ENCODE peak calls at places on chromosomes 13 and 19, in eight cellular contexts. L is RWPE1, R is heart right ventricle, O is tibial nerve, Q is kidney, N is pancreas, X is esophagus squamous epithelium, B is endodermal cell. T is an unnamed sample.

GRCh38 chr13:23643828-23644419 is 73.7 kb downstream of the TNFRSF19 start:
- DNase-seq in L (no peak), R (no peak), O (no peak), Q (no peak), N (no peak), X (no peak), B (no peak), T (no peak)

GRCh38 chr13:73715910-73716257 is 418.3 kb downstream of the KLF12 start:
- DNase-seq in L (peak), R (no peak), O (no peak), Q (no peak), N (no peak), X (no peak), B (no peak), T (no peak)

GRCh38 chr19:4267101-4267900 is 11.8 kb upstream of the SHD start:
- DNase-seq in L (peak), R (peak), O (peak), Q (peak), N (peak), X (no peak), B (peak), T (peak)

GRCh38 chr19:49396738-49397505 is 8.9 kb downstream of the KASH5 start:
- DNase-seq in L (no peak), R (no peak), O (no peak), Q (no peak), N (no peak), X (no peak), B (no peak), T (no peak)

GRCh38 chr13:48054601-48055000 is 17.1 kb downstream of the NUDT15 start:
- DNase-seq in L (no peak), R (no peak), O (no peak), Q (no peak), N (no peak), X (no peak), B (no peak), T (no peak)

GRCh38 chr19:42053037-42053935 is 16.7 kb downstream of the GRIK5 start:
- DNase-seq in L (peak), R (no peak), O (no peak), Q (no peak), N (no peak), X (no peak), B (no peak), T (no peak)

GRCh38 chr19:56071151-56071550 is 49.9 kb downstream of the ZNF787 start:
- DNase-seq in L (no peak), R (no peak), O (no peak), Q (no peak), N (no peak), X (no peak), B (peak), T (peak)

GRCh38 chr19:15469513-15470297 is 5.4 kb upstream of the RASAL3 start:
- DNase-seq in L (no peak), R (no peak), O (no peak), Q (no peak), N (no peak), X (no peak), B (peak), T (peak)

GRCh38 chr19:52492991-52493470 is 34.4 kb upstream of the ZNF808 start:
- DNase-seq in L (no peak), R (peak), O (no peak), Q (no peak), N (no peak), X (no peak), B (peak), T (no peak)

GRCh38 chr19:4508698-4509097 is 9.6 kb downstream of the PLIN4 start:
- DNase-seq in L (no peak), R (no peak), O (no peak), Q (no peak), N (no peak), X (no peak), B (no peak), T (no peak)

GRCh38 chr19:14467816-14468215 is 7.3 kb downstream of the PTGER1 start:
- DNase-seq in L (no peak), R (no peak), O (no peak), Q (no peak), N (no peak), X (no peak), B (peak), T (no peak)

GRCh38 chr13:64884976-64885375 is 2345.2 kb downstream of the PCDH9 start:
- DNase-seq in L (no peak), R (no peak), O (no peak), Q (no peak), N (no peak), X (no peak), B (no peak), T (no peak)

GRCh38 chr19:17391371-17392151 is 2.4 kb downstream of the CCDC194 start:
- DNase-seq in L (no peak), R (no peak), O (no peak), Q (no peak), N (no peak), X (no peak), B (peak), T (no peak)

GRCh38 chr19:35156673-35157014 is 2.1 kb downstream of the FXYD5 start:
- DNase-seq in L (no peak), R (no peak), O (no peak), Q (no peak), N (no peak), X (no peak), B (no peak), T (no peak)

GRCh38 chr19:35155441-35155840 is 906 bp downstream of the FXYD5 start:
- DNase-seq in L (no peak), R (no peak), O (no peak), Q (no peak), N (no peak), X (no peak), B (no peak), T (no peak)

GRCh38 chr19:35155981-35156672 is 1.6 kb downstream of the FXYD5 start:
- DNase-seq in L (no peak), R (no peak), O (no peak), Q (no peak), N (no peak), X (no peak), B (no peak), T (no peak)

GRCh38 chr19:35159606-35160005 is 5.1 kb downstream of the FXYD5 start:
- DNase-seq in L (no peak), R (no peak), O (no peak), Q (no peak), N (no peak), X (no peak), B (no peak), T (no peak)

DNA sequence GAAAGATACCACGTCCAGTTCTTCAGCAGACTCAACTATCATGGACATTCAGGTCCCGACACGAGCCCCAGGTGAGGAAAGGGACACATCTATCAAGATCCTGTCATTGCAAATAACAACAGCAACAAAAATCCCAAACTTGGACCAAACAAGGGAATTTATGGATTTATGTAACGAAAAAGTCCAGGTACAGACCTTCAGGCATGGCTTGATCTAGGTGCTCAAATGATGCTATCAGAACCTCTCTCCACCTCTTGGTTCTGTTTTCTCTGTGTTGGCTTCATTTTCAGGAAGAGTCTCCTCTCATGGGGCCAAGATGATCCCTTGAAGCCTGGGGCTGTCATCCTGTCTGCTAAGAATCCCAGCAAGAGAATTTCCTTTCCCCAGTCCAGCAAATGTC is 2.9 kb downstream of the FXYD5 start:
- DNase-seq in L (no peak), R (no peak), O (no peak), Q (no peak), N (no peak), X (no peak), B (no peak), T (no peak)
- H3K27ac ChIP-seq in L (peak), R (no peak), O (no peak), Q (no peak), N (no peak), X (no peak), B (no peak), T (no peak)

GRCh38 chr19:37899453-37899852 is 6.9 kb downstream of the WDR87 start:
- DNase-seq in L (no peak), R (no peak), O (no peak), Q (peak), N (no peak), X (no peak), B (no peak), T (no peak)

GRCh38 chr19:37896142-37896541 is 10.3 kb downstream of the WDR87 start:
- DNase-seq in L (no peak), R (no peak), O (no peak), Q (no peak), N (no peak), X (no peak), B (no peak), T (no peak)

DNA sequence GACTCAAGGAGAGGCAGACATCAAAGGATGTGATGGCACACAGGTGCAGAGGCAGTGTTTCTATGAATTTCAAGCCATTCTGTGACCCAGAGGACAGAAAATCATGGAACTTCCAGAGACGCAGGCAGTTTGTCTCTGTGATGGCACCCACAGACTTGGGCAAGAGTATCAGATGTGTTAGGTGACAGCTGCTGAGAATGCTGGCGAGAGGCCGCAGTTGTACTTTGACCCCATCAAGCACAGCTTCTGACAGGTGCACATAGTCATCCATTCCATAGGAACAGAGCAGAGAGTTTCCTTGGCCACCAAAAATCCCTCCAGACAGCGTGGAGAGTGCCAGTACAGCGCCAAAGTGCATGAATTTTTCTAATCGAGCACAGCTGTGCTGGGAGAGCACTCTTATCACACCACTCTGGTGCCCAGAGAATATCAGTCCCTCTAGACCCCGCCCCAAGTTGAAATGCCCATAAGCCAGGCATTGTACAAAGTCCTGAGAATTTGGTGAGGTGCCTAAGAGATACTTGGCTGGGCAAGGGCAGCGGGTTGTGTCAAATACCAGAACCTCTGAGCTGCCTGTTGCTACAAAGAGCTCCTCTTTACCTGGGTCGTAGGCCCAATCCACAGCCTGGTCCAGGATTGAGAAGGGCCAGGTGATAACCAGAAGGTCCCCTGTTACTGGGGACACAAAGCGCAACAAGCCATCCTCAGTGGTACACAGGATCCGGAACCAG is 12.4 kb downstream of the WDR87 start:
- DNase-seq in L (no peak), R (no peak), O (no peak), Q (no peak), N (no peak), X (no peak), B (no peak), T (no peak)
- H3K27ac ChIP-seq in L (no peak), R (no peak), O (no peak), Q (no peak), N (no peak), X (no peak), B (no peak), T (no peak)

DNA sequence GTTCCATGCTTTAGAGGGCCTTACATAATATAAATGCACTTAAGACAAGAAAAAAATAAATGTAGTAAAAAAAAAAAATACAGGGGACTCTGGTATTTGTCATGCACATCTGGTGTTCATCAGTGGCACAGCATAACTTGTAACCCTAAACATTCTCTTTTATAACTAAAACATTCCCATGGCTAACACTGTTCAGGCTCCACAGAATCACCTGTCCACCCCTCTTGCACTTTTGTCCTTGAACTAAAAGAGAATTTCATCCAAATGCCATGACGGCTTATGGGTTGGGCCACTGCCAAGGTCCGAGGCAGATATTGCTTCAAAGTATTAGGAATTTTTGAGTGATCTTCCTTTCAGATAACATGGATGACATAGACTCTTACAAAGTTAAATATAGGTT is 25.7 kb upstream of the SERP2 start:
- DNase-seq in L (no peak), R (no peak), O (no peak), Q (no peak), N (no peak), X (no peak), B (no peak), T (no peak)
- H3K27ac ChIP-seq in L (no peak), R (no peak), O (no peak), Q (no peak), N (no peak), X (no peak), B (no peak), T (no peak)

DNA sequence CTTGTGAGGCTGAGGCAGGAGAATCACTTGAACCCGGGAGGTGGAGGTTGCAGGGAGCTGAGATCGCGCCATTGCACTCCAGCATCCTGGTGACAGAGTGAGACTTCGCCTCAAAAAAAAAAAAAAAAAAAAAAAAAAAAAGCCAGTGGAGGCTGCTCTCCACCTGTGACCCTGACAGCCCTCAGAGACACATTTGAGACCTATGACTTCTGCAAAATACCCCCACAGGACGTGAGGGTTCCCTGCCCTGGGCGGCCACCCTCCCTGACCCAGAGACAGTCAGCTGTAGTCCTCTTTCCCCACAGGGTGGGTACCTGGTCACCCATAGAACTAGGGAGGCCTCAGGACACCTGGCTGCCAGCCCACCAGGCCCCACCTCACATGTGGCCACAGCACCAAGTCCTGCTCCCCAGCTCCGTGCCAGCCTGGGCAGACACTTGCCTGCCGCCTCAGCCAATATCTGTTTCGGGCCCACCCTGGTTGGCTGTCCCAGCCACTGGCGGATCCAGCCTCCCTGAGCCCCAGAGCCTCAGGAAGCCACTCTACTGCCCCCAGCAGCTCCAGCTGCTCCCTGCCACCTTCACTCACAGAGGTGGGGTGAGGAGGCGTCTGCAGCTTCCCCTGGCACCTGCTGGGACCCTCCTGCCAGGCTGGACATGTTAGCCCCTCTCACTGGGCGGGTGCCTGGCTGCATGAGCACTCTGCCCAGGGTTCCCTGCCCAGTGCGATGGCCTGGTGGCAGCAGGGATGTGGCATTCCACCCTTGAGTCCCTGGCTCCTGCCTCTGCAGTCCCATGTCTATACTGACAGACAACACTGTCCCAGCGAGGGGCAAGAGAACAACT is 7.0 kb downstream of the MKNK2 start:
- DNase-seq in L (no peak), R (no peak), O (no peak), Q (peak), N (peak), X (no peak), B (peak), T (peak)
- H3K27ac ChIP-seq in L (peak), R (peak), O (peak), Q (no peak), N (peak), X (peak), B (no peak), T (peak)

DNA sequence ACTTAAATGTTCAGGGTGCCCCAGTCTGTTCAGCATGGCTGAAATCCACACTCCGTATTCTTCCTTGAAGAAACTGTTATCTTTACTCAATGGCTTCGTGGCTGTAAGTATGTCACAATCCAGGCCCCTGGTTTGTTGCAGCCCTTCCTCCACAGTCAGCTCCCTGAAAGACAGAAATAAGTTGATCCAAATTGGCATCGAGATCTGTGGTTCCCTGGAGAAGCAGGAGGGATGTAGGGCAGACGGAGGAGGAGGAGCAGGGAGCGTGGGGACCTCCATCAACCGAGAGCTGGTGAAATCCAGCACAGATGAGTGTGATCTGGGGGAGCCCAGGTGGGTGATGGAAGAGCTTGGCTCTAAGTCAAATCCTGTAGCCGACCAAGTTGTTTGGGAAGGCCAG is 304 bp downstream of the TSPAN16 start:
- DNase-seq in L (no peak), R (no peak), O (no peak), Q (no peak), N (no peak), X (no peak), B (no peak), T (no peak)
- H3K27ac ChIP-seq in L (peak), R (peak), O (peak), Q (no peak), N (no peak), X (peak), B (no peak), T (peak)

GRCh38 chr19:39681416-39681815 is 22.9 kb upstream of the LGALS14 start:
- DNase-seq in L (no peak), R (no peak), O (no peak), Q (no peak), N (no peak), X (no peak), B (no peak), T (no peak)
- H3K27ac ChIP-seq in L (no peak), R (no peak), O (no peak), Q (no peak), N (no peak), X (no peak), B (no peak), T (no peak)